ENCODE peak calls at places on chromosomes 1 and 21, in eight cellular contexts. W is activated B cell treated with CpG ODN at 0.5 μM for 24 hours, H is K562, G is AG09309, D is neural crest cell, Q is AG04450, N is endodermal cell, A is endothelial cell. R is an unnamed sample.

GRCh38 chr1:94279462-94279861 is 42.1 kb upstream of the ARHGAP29 start:
- DNase-seq in N (no peak), W (no peak), D (no peak), H (no peak), Q (no peak), A (no peak), G (no peak), R (no peak)

GRCh38 chr1:36922071-36922470 is 112.2 kb downstream of the GRIK3 start:
- DNase-seq in A (no peak), G (no peak), N (no peak), W (no peak), Q (no peak), D (no peak), H (no peak), R (no peak)

GRCh38 chr21:38352536-38353219 is 95.9 kb downstream of the KCNJ15 start:
- DNase-seq in Q (peak), D (peak), N (peak), A (peak), H (peak), W (no peak), G (peak), R (peak)

GRCh38 chr1:93275634-93276295 is 69.9 kb upstream of the DR1 start:
- DNase-seq in N (no peak), H (no peak), A (no peak), G (no peak), W (no peak), Q (no peak), D (no peak), R (no peak)

GRCh38 chr1:7784492-7785071 is 491 bp downstream of the PER3 start:
- DNase-seq in A (no peak), G (no peak), D (no peak), H (no peak), Q (no peak), N (peak), W (no peak), R (no peak)

GRCh38 chr1:174692313-174692712 is 244.5 kb downstream of the GPR52 start:
- DNase-seq in H (peak), N (no peak), W (no peak), D (no peak), G (no peak), A (no peak), Q (peak), R (no peak)

GRCh38 chr1:45325816-45326506 is 734 bp upstream of the HPDL start:
- DNase-seq in Q (no peak), A (no peak), W (no peak), H (peak), G (no peak), N (peak), D (no peak), R (no peak)

GRCh38 chr1:237868814-237869600 is 21.7 kb downstream of the ZP4 start:
- DNase-seq in Q (no peak), D (no peak), G (no peak), H (no peak), W (no peak), N (no peak), A (no peak), R (no peak)

GRCh38 chr21:46459356-46460112 is 843 bp downstream of the DIP2A start:
- DNase-seq in A (peak), Q (no peak), D (no peak), N (peak), G (no peak), W (peak), H (peak), R (peak)

GRCh38 chr1:162908780-162909179 is 47.8 kb upstream of the CCDC190 start:
- DNase-seq in Q (no peak), A (no peak), W (no peak), H (no peak), G (peak), D (no peak), N (no peak), R (no peak)

GRCh38 chr1:204600968-204601367 is 84.6 kb downstream of the LRRN2 start:
- DNase-seq in Q (no peak), A (peak), H (peak), W (no peak), N (peak), G (no peak), D (no peak), R (no peak)

GRCh38 chr1:223712856-223713494 is 636 bp downstream of the CAPN2 start:
- DNase-seq in G (no peak), N (peak), D (no peak), A (peak), W (peak), H (peak), Q (no peak), R (no peak)

GRCh38 chr1:6384962-6385672 is 8.4 kb downstream of the ACOT7 start:
- DNase-seq in A (no peak), H (no peak), D (no peak), Q (no peak), W (no peak), G (no peak), N (no peak), R (no peak)
- TF ChIP-seq CTCF in A (no peak), H (no peak), D (no peak), Q (no peak), W (no peak), G (no peak), N (no peak), R (no peak)

GRCh38 chr21:42941696-42942085 is 16.3 kb upstream of the ERVH48-1 start:
- DNase-seq in W (no peak), G (no peak), H (no peak), D (no peak), A (no peak), Q (no peak), N (peak), R (no peak)

GRCh38 chr21:42939581-42940413 is 14.4 kb upstream of the ERVH48-1 start:
- DNase-seq in N (peak), Q (peak), D (no peak), H (no peak), W (no peak), A (no peak), G (peak), R (no peak)

GRCh38 chr21:42942244-42942643 is 16.8 kb upstream of the ERVH48-1 start:
- DNase-seq in G (no peak), D (no peak), A (no peak), H (no peak), Q (no peak), W (no peak), N (peak), R (no peak)

GRCh38 chr21:42937960-42938580 is 12.6 kb upstream of the ERVH48-1 start:
- DNase-seq in Q (no peak), D (no peak), G (no peak), N (no peak), W (no peak), A (no peak), H (no peak), R (no peak)
- TF ChIP-seq CTCF in Q (no peak), D (no peak), G (no peak), N (no peak), W (no peak), A (no peak), H (no peak), R (no peak)

GRCh38 chr1:2027961-2028583 is 8.9 kb downstream of the GABRD start:
- DNase-seq in G (no peak), H (no peak), N (no peak), W (no peak), D (no peak), Q (no peak), A (no peak), R (no peak)
- TF ChIP-seq CTCF in G (no peak), H (no peak), N (no peak), W (no peak), D (no peak), Q (no peak), A (no peak), R (no peak)

DNA sequence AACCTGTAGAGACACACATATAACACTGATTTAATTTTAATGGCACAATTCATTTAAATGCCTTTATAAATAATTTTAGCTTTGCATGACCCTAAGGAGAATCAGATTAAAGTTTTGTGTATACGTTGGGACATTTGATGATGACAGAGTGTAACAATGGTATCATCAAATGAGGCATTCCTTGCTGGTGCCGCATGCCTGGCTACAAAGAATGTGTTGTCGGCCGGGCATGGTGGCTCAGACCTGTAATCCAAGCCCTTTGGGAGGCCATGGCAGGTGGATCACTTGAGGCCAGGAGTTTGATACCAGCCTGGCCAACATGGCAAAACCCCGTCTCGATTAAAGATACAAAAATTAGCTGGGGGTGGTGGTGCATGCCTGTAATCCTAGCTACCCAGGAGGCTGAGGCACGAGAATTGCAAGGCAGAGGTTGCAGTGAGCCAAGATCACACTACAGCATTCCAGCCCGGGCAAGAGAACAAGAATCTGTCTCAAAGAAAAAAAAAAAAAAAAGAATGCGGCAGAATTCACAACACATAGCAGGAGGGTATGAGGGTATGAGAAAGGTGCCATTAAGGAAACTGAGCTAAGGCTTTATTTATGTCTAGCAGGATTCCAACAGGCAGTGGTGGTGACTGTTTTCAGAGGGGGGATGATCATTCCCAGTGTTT is 58.9 kb downstream of the PTPN14 start:
- DNase-seq in A (no peak), G (no peak), D (no peak), W (no peak), Q (no peak), N (no peak), H (no peak), R (no peak)
- TF ChIP-seq CTCF in A (no peak), G (no peak), D (no peak), W (no peak), Q (no peak), N (no peak), H (no peak), R (no peak)

DNA sequence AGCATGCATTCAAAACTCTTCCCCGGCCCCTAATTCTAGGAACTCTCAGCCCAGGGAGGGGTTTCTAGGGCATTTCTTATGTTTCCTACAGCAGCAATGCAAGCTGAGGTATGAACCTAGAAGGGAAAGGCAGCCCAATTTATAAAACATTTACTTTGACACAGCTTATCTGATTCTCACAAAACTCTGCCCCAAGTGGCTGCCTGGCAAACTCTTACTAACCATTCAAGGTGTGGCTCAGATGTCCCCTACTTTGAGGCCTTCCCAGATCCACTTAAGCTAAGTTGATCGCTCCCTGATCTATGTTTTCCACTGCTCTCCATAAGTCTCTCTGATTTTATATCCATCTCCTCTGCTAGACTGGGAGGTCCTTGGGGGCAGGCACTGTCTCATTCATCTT is 35.4 kb downstream of the AK2 start:
- DNase-seq in G (no peak), A (no peak), H (peak), D (no peak), N (peak), W (no peak), Q (no peak), R (no peak)
- TF ChIP-seq CTCF in G (peak), A (no peak), H (peak), D (peak), N (peak), W (no peak), Q (no peak), R (peak)

GRCh38 chr1:22711071-22711470 is 432 bp downstream of the EPHB2 start:
- DNase-seq in W (no peak), N (peak), A (peak), D (no peak), G (no peak), Q (no peak), H (no peak), R (no peak)

GRCh38 chr1:22710688-22711024 is at the start of gene EPHB2:
- DNase-seq in A (no peak), G (no peak), H (peak), D (peak), W (no peak), Q (no peak), N (peak), R (peak)

GRCh38 chr1:22714455-22714854 is 3.8 kb downstream of the EPHB2 start:
- DNase-seq in W (no peak), A (no peak), N (no peak), H (no peak), D (no peak), Q (no peak), G (no peak), R (no peak)

GRCh38 chr1:22711591-22712501 is 1.2 kb downstream of the EPHB2 start:
- DNase-seq in G (no peak), D (no peak), W (no peak), H (no peak), Q (no peak), N (peak), A (peak), R (no peak)

GRCh38 chr1:22712502-22713271 is 2.0 kb downstream of the EPHB2 start:
- DNase-seq in G (no peak), H (no peak), A (no peak), Q (no peak), W (no peak), N (no peak), D (no peak), R (no peak)
- TF ChIP-seq CTCF in G (no peak), H (no peak), A (no peak), Q (peak), W (no peak), N (no peak), D (no peak), R (no peak)

GRCh38 chr21:34513109-34513675 is 1.2 kb upstream of the KCNE1 start:
- DNase-seq in N (no peak), Q (no peak), A (no peak), H (no peak), W (no peak), G (no peak), D (no peak), R (no peak)

GRCh38 chr21:34511787-34512451 is at the start of gene KCNE1:
- DNase-seq in A (no peak), H (no peak), G (no peak), Q (no peak), D (no peak), N (no peak), W (no peak), R (no peak)

GRCh38 chr21:34510148-34511142 is 1.6 kb downstream of the KCNE1 start:
- DNase-seq in A (peak), W (no peak), G (no peak), Q (no peak), N (peak), H (peak), D (peak), R (peak)

GRCh38 chr21:34511154-34511553 is 856 bp downstream of the KCNE1 start:
- DNase-seq in G (no peak), H (no peak), N (no peak), D (no peak), Q (no peak), W (no peak), A (no peak), R (no peak)

GRCh38 chr21:34509151-34509550 is 2.9 kb downstream of the KCNE1 start:
- DNase-seq in D (no peak), A (no peak), Q (no peak), N (no peak), H (no peak), W (no peak), G (no peak), R (no peak)
- TF ChIP-seq CTCF in D (no peak), A (no peak), Q (peak), N (peak), H (peak), W (no peak), G (peak), R (no peak)

GRCh38 chr1:205739348-205740160 is 10.4 kb downstream of the NUCKS1 start:
- DNase-seq in Q (peak), A (no peak), H (no peak), D (no peak), W (no peak), G (peak), N (no peak), R (no peak)
- TF ChIP-seq CTCF in Q (peak), A (no peak), H (peak), D (no peak), W (no peak), G (no peak), N (peak), R (no peak)